ENCODE peak calls at places on chromosome 10, in seven cellular contexts. F, Z, M, I, H, B and R are unnamed samples.

GRCh38 chr10:99612167-99612831 is 7.9 kb downstream of the SLC25A28 start:
- DNase-seq in H (peak), Z (peak), B (peak), F (peak), M (peak), I (peak), R (peak)

GRCh38 chr10:27197980-27198645 is 42.5 kb downstream of the ACBD5 start:
- DNase-seq in Z (peak), H (no peak), M (no peak), F (no peak), B (no peak), I (no peak), R (no peak)

GRCh38 chr10:68897336-68897741 is 3.8 kb upstream of the DDX50 start:
- DNase-seq in B (peak), M (peak), I (no peak), F (peak), Z (peak), H (peak), R (peak)

GRCh38 chr10:102859911-102860310 is 5.9 kb downstream of the BORCS7 start:
- DNase-seq in B (no peak), I (no peak), Z (no peak), H (no peak), F (no peak), M (no peak), R (no peak)

GRCh38 chr10:44995914-44996633 is 4.6 kb upstream of the ZNF22 start:
- DNase-seq in H (no peak), M (peak), F (peak), I (no peak), Z (peak), B (peak), R (no peak)

GRCh38 chr10:59362991-59363390 is 642 bp upstream of the FAM13C start:
- DNase-seq in H (no peak), I (no peak), B (peak), Z (peak), F (no peak), M (peak), R (peak)

GRCh38 chr10:6328708-6329423 is 126.1 kb downstream of the PFKFB3 start:
- DNase-seq in B (no peak), F (no peak), M (no peak), H (no peak), I (no peak), Z (no peak), R (no peak)

GRCh38 chr10:104447331-104447730 is 93.7 kb downstream of the CFAP58 start:
- DNase-seq in I (no peak), Z (no peak), B (no peak), M (peak), F (no peak), H (no peak), R (no peak)

GRCh38 chr10:3179174-3179573 is 6.6 kb upstream of the PITRM1 start:
- DNase-seq in M (no peak), H (no peak), Z (peak), B (no peak), I (no peak), F (no peak), R (no peak)

GRCh38 chr10:46516660-46517416 is 39.6 kb downstream of the GPRIN2 start:
- DNase-seq in Z (peak), M (peak), H (no peak), F (no peak), I (no peak), B (no peak), R (no peak)

GRCh38 chr10:16894834-16895233 is 77.6 kb upstream of the RSU1 start:
- DNase-seq in M (peak), B (no peak), Z (no peak), I (no peak), H (no peak), F (no peak), R (no peak)

GRCh38 chr10:80144302-80145131 is 12.0 kb downstream of the PLAC9 start:
- DNase-seq in Z (no peak), F (no peak), H (peak), I (no peak), B (no peak), M (no peak), R (no peak)

GRCh38 chr10:4344544-4344994 is 481.4 kb upstream of the AKR1E2 start:
- DNase-seq in B (peak), H (no peak), Z (peak), F (no peak), M (peak), I (no peak), R (no peak)

GRCh38 chr10:58921366-58921947 is 255.0 kb upstream of the PHYHIPL start:
- DNase-seq in F (no peak), H (no peak), B (peak), Z (no peak), I (no peak), M (no peak), R (no peak)

GRCh38 chr10:27819781-27820531 is 74.3 kb upstream of the MKX start:
- DNase-seq in Z (peak), I (no peak), B (peak), M (peak), F (peak), H (no peak), R (no peak)

GRCh38 chr10:132725202-132725601 is 60.7 kb downstream of the NKX6-2 start:
- DNase-seq in H (no peak), F (no peak), I (no peak), B (no peak), M (no peak), Z (no peak), R (no peak)

GRCh38 chr10:132721725-132722124 is 64.2 kb downstream of the NKX6-2 start:
- DNase-seq in B (no peak), Z (peak), M (no peak), H (no peak), F (no peak), I (no peak), R (no peak)

GRCh38 chr10:132724436-132724835 is 61.5 kb downstream of the NKX6-2 start:
- DNase-seq in I (no peak), M (peak), F (no peak), B (no peak), H (no peak), Z (peak), R (no peak)

GRCh38 chr10:132722391-132722790 is 63.6 kb downstream of the NKX6-2 start:
- DNase-seq in M (no peak), B (no peak), F (no peak), I (no peak), Z (no peak), H (no peak), R (no peak)

DNA sequence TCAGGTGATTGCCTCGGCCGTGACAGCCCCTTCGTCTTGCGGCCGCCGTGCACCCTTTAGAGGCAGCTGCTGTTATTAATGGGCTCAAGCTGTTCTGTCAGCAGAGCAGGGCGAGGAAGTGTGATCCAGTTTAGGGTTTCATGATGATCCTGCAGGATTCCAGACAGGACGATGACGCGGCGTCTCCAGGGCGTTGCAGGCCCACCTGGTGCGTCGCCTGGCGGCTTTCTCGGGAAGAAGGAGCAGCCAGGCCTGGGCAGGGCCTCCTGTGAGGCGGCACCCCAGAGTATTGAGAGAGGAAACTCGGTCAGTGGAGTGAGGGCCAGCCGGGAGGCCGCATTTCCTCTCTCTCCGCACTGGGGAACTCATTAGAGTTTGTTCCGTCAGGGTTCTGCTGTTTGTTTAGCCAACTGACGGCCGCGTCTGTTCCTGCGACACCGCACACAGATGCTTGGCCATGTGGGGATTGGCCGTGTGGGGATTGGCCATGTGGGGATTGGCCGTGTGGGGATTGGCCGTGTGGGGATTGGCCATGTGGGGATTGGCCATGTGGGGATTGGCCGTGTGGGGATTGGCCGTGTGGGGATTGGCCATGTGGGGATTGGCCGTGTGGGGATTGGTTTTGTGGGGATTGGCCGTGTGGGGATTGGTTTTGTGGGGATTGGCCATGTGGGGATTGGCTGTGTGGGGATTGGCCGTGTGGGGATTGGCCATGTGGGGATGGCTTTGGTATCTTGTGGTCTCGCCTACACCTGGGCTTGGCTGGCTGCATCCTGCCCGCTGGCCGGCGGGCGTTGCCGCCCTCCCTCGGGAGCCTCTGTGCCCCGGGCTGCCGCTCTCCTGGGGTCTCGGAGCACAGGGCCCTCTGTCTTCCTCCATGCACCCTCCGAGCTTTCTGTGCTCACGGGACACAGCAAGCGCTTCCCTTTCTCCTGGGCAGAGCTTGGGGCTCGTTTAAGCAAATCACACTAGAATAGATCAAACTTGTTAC is 62.7 kb downstream of the NKX6-2 start:
- DNase-seq in M (no peak), Z (no peak), F (no peak), H (no peak), I (no peak), B (no peak), R (no peak)
- TF ChIP-seq CTCF in M (no peak), Z (no peak), F (no peak), H (no peak), I (no peak), B (no peak), R (no peak)

GRCh38 chr10:123380491-123381085 is 226.4 kb downstream of the BUB3 start:
- DNase-seq in F (peak), I (no peak), H (peak), Z (no peak), B (no peak), M (peak), R (peak)
- TF ChIP-seq CTCF in F (peak), I (peak), H (peak), Z (peak), B (peak), M (peak), R (peak)

GRCh38 chr10:129513312-129513711 is 46.3 kb downstream of the MGMT start:
- DNase-seq in F (no peak), M (no peak), B (no peak), H (no peak), I (no peak), Z (no peak), R (no peak)
- TF ChIP-seq CTCF in F (peak), M (no peak), B (no peak), H (no peak), I (no peak), Z (no peak), R (no peak)

GRCh38 chr10:33335550-33335799 is 1.0 kb upstream of the NRP1 start:
- DNase-seq in I (no peak), M (no peak), B (no peak), F (no peak), Z (no peak), H (no peak), R (no peak)

GRCh38 chr10:33334839-33335549 is 527 bp upstream of the NRP1 start:
- DNase-seq in Z (peak), M (peak), B (peak), F (peak), H (peak), I (no peak), R (peak)

GRCh38 chr10:33336606-33337334 is 2.3 kb upstream of the NRP1 start:
- DNase-seq in B (peak), F (no peak), Z (no peak), M (peak), H (no peak), I (no peak), R (no peak)

GRCh38 chr10:33337335-33337854 is 2.9 kb upstream of the NRP1 start:
- DNase-seq in I (no peak), Z (peak), H (no peak), B (peak), F (no peak), M (peak), R (no peak)

DNA sequence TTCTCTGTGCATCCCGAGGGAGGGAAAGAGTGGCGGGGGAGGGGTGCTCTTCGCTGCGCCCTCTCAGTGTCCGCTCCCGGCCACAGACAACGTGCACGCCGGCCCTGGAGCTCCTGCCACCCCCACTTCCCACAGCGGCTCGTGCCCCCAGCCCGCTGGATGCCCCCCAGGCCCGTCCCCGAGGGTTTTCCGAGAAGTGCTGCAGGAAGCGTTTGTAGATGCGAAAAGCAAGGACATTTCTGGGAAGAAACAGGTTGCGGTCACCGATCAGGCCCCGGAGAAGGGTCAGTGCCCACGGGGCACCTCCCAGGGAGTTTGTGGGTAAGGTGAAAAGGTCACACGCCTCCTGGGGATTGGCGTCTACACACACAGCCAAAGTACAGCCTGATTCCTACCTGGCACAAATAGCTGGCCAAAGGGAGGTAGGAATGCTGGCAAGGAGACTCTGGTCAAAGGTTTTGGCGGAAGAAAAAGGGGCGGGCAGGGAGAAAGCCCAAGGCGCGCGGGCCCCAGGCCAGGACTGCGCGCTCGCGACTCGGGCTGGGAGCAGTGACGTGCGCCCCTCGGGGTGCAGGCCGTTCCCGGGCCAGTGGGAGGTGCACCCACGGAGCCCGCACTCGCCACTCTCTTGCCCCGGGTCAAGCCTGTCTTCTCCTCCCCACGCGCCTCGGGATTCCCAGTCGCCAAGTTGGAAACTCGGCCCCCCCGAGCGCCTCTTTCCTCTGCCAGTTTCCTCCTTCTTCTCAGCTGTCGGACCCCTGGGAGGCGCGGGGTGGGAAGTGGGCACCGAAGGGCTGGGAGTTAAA is 1.5 kb upstream of the NRP1 start:
- DNase-seq in B (peak), F (no peak), Z (peak), M (peak), I (no peak), H (no peak), R (peak)
- TF ChIP-seq CTCF in B (peak), F (no peak), Z (no peak), M (no peak), I (no peak), H (no peak), R (no peak)

DNA sequence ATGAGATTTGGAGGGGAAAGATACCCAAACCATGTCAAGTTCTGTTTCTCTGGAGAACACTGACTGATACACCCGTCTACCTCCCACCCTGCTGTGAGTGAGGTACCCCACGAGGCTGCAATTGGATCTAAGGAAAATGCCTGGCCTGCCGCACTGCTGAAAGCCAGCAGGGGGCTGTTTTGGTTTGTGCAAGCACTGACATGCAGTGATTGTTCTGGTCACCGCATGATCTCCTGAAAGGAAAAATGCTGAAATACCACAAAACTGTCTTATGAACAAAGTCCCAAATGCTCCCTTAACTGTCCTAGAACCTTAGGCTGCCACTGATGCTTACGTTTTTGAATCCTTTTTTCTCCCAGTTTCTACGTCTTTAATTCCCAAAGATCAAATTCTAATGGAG is 132.7 kb downstream of the JCAD start:
- DNase-seq in B (no peak), F (no peak), Z (peak), I (no peak), H (no peak), M (peak), R (no peak)
- TF ChIP-seq CTCF in B (peak), F (peak), Z (peak), I (no peak), H (no peak), M (peak), R (peak)